ENCODE peak calls at places on chromosomes 11 and 22, in seven cellular contexts. V, B, D, E, W, I and Y are unnamed samples.

GRCh38 chr11:34266987-34267386 is 90.8 kb downstream of the ABTB2 start:
- DNase-seq in W (peak; percentile 50), V (no peak), D (no peak), B (no peak), E (no peak), I (no peak), Y (no peak)

GRCh38 chr22:43554259-43554636 is 142.4 kb downstream of the MPPED1 start:
- DNase-seq in B (no peak), I (no peak), E (no peak), W (no peak), D (no peak), V (no peak), Y (no peak)

GRCh38 chr11:11449327-11449726 is 96.3 kb upstream of the CSNK2A3 start:
- DNase-seq in I (no peak), V (no peak), E (no peak), B (no peak), D (no peak), W (no peak), Y (no peak)

GRCh38 chr11:325796-326591 is 5.3 kb upstream of the IFITM3 start:
- DNase-seq in I (no peak), W (no peak), V (no peak), B (no peak), D (no peak), E (no peak), Y (no peak)

GRCh38 chr22:46107089-46107664 is 43.1 kb upstream of the PPARA start:
- DNase-seq in D (no peak), E (no peak), V (no peak), B (no peak), I (no peak), W (no peak), Y (no peak)

GRCh38 chr22:38720350-38720749 is 14.6 kb downstream of the GTPBP1 start:
- DNase-seq in V (no peak), E (no peak), W (no peak), D (no peak), I (no peak), B (no peak), Y (no peak)

GRCh38 chr11:111520565-111520964 is 6.0 kb downstream of the HOATZ start:
- DNase-seq in B (no peak), D (no peak), V (no peak), E (no peak), W (peak; percentile 47), I (no peak), Y (no peak)

GRCh38 chr11:44631831-44632230 is 66.4 kb downstream of the CD82 start:
- DNase-seq in I (no peak), B (no peak), E (peak; percentile 12), W (no peak), D (no peak), V (no peak), Y (no peak)

GRCh38 chr11:104705475-104706195 is 192.6 kb downstream of the CASP12 start:
- DNase-seq in D (no peak), I (no peak), V (peak; percentile 16), W (peak; percentile 51), E (peak; percentile 43), B (no peak), Y (peak; percentile 91)

GRCh38 chr22:30855266-30855665 is 113.3 kb downstream of the MORC2 start:
- DNase-seq in W (no peak), V (no peak), D (no peak), I (no peak), B (no peak), E (no peak), Y (no peak)

GRCh38 chr11:894575-895201 is 15.9 kb downstream of the CHID1 start:
- DNase-seq in V (no peak), B (peak; percentile 38), D (no peak), I (no peak), W (no peak), E (no peak), Y (no peak)

GRCh38 chr22:46612341-46612903 is 7.8 kb upstream of the GRAMD4 start:
- DNase-seq in B (no peak), V (no peak), W (no peak), E (no peak), D (no peak), I (no peak), Y (no peak)

GRCh38 chr11:60334005-60334620 is 7.1 kb downstream of the MS4A6E start:
- DNase-seq in E (peak; percentile 50), B (peak; percentile 68), D (no peak), I (peak; percentile 80), V (no peak), W (peak; percentile 73), Y (peak; percentile 84)

DNA sequence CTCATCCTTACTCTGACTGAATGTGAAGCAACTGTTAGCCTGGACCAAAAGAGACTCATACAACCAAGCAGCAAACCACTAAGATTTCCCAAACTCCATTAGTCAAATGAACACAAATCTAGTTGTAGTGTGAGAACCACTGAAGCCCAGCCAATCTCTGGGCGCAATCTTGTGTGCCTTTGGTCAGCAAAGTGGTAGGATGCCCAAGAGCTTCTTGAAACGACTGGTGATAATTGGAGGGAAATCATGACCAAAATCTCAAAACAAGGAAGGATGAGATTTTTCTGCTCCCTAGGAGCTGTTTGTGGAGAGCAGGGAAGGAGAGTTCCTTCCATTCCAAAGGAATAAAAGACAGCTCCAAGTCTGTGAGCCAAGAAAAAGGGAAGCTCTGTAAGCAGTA is 24.0 kb downstream of the F2 start:
- DNase-seq in I (no peak), V (no peak), E (no peak), D (no peak), B (no peak), W (no peak), Y (no peak)
- TF ChIP-seq CTCF in I (no peak), V (no peak), E (no peak), D (no peak), B (no peak), W (no peak), Y (no peak)

GRCh38 chr11:69662021-69662698 is 13.0 kb downstream of the LTO1 start:
- DNase-seq in E (no peak), I (no peak), V (no peak), B (peak; percentile 52), W (peak; percentile 62), D (no peak), Y (no peak)
- TF ChIP-seq CTCF in E (no peak), I (peak; percentile 45), V (peak; percentile 47), B (peak; percentile 51), W (peak; percentile 54), D (peak; percentile 59), Y (peak; percentile 28)

GRCh38 chr11:45802531-45803317 is 2.2 kb upstream of the SLC35C1 start:
- DNase-seq in B (no peak), E (no peak), D (no peak), V (no peak), W (no peak), I (no peak), Y (no peak)

GRCh38 chr11:45805305-45806071 is 539 bp downstream of the SLC35C1 start:
- DNase-seq in E (peak; percentile 30), I (peak; percentile 45), D (no peak), W (peak; percentile 58), B (peak; percentile 70), V (peak; percentile 38), Y (peak; percentile 60)

GRCh38 chr11:45803981-45804805 is 756 bp upstream of the SLC35C1 start:
- DNase-seq in V (no peak), B (peak; percentile 79), E (peak; percentile 69), W (peak; percentile 83), I (peak; percentile 51), D (peak; percentile 82), Y (peak; percentile 64)

GRCh38 chr11:45806072-45806933 is 1.4 kb downstream of the SLC35C1 start:
- DNase-seq in E (no peak), B (no peak), W (no peak), I (no peak), D (no peak), V (no peak), Y (no peak)

DNA sequence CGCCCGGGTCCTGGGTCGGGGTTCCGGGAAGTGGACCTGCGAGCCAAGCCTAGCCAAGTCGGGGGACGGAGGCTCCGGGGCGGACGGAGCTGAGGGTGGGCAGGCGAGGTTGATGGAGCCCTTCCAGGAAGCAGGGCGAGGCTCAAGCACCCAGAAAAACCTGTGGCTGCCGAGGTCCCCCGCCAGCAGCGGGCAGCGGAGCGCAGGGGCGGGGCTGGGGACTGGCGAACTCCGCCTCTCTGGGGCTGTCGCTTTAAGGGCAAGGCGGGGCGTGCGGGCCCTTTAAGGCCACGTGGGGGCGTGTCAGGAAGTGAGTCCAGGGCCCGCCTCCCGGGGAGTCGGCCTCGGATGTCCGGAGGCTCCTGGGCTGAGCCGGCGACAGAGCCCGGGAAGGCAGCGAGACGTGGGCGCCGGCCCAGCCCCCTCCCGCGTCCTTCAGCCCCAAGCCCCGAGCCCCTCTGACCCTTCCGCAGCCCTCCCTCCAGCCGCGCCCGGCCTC is at the start of gene SLC35C1:
- DNase-seq in V (peak; percentile 74), W (peak; percentile 100), I (peak; percentile 95), E (peak; percentile 96), B (peak; percentile 99), D (peak; percentile 96), Y (peak; percentile 95)
- TF ChIP-seq CTCF in V (no peak), W (no peak), I (peak; percentile 58), E (no peak), B (peak; percentile 7), D (no peak), Y (no peak)

DNA sequence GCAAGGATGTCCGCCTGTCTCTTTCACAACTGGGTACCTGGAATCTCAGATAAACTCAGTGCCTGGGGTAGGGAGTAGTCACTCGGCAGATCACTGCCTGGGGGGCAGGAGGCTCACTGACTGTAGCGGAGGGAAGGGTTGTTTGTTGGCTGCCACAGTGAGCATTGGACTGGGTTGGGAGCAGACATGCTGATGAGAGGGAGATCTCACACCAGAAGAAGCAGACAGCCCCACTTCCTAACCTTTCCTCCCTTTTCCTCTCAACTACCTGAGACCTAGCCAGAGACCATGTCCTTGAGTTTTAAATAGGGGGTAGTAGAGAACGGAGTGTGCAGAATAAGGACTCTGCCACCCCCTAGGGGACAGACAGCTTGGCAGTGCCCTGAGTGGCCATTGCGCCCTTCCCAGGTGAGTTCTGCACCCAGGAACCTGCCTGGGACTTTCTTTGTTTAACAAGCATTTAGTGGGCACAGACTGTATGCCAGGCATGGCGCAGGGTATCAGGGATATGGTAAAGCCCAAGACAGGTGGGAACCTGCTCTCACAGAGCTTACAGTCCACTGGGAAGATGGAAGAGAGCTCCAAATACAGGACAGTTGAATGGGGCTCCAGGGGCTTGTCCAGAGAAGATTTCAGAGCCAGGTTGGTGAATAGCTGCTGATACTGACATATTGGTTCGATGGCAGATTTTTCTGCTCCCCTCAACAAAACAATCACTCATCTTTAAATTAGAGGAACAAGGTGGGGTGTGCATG is 115.7 kb upstream of the NNMT start:
- DNase-seq in V (no peak), W (peak; percentile 51), D (no peak), I (peak; percentile 31), B (peak; percentile 45), E (no peak), Y (peak; percentile 59)
- TF ChIP-seq CTCF in V (peak; percentile 45), W (peak; percentile 77), D (peak; percentile 49), I (peak; percentile 19), B (peak; percentile 53), E (no peak), Y (peak; percentile 72)